ENCODE peak calls at places on chromosomes 7 and 10, in eight cellular contexts. I is H7, V is SJCRH30, G is lower lobe of right lung, U is aorta, E is pancreas, K is cardiac muscle cell, D is SJSA1. Q is an unnamed sample.

GRCh38 chr7:7848245-7848644 is 120.4 kb upstream of the GLCCI1 start:
- DNase-seq in I (no peak), V (no peak), G (no peak), U (no peak), E (no peak), K (no peak), D (no peak), Q (no peak)

GRCh38 chr7:142813262-142813661 is 41.6 kb upstream of the EPHB6 start:
- DNase-seq in I (no peak), V (no peak), G (no peak), U (no peak), E (no peak), K (peak; percentile 63), D (no peak), Q (no peak)

GRCh38 chr10:88262591-88263234 is 320.4 kb downstream of the RNLS start:
- DNase-seq in I (no peak), V (no peak), G (no peak), U (no peak), E (no peak), K (no peak), D (no peak), Q (no peak)

GRCh38 chr10:119521443-119522204 is 20.9 kb downstream of the RGS10 start:
- DNase-seq in I (peak; percentile 50), V (peak; percentile 39), G (no peak), U (no peak), E (no peak), K (peak; percentile 59), D (peak; percentile 74), Q (no peak)

GRCh38 chr7:46948776-46949175 is 633.1 kb downstream of the TNS3 start:
- DNase-seq in I (no peak), V (peak; percentile 69), G (no peak), U (no peak), E (no peak), K (no peak), D (no peak), Q (no peak)

GRCh38 chr7:128740996-128741395 is 1.8 kb downstream of the CALU start:
- DNase-seq in I (no peak), V (peak; percentile 61), G (no peak), U (no peak), E (no peak), K (peak; percentile 52), D (peak; percentile 25), Q (no peak)

GRCh38 chr7:33183504-33183903 is 54.1 kb downstream of the BBS9 start:
- DNase-seq in I (no peak), V (no peak), G (no peak), U (no peak), E (no peak), K (no peak), D (no peak), Q (no peak)

GRCh38 chr10:52668024-52668423 is 104.6 kb downstream of the MBL2 start:
- DNase-seq in I (no peak), V (no peak), G (no peak), U (no peak), E (no peak), K (no peak), D (no peak), Q (no peak)

GRCh38 chr10:76037531-76037930 is 606.1 kb downstream of the LRMDA start:
- DNase-seq in I (no peak), V (no peak), G (no peak), U (no peak), E (no peak), K (no peak), D (no peak), Q (no peak)

DNA sequence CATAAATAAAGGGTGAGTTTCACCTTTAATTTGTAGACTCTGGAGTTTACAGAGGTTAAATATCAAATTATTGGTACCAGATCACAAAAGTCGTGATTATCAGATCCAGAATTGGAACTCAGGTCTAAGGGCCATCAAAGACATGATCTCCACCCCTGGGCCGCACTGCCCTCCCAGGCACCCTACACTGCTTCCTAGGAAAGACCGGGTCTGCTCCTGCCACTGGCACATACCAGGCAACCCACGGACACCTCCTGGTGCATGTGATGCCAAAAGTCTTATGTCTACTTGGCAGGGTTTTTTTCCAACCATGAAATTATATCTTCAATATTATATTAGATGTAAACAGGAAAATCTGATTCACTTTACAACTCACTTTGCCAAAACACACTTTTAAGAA is 452.8 kb downstream of the PTPRN2 start:
- DNase-seq in I (peak; percentile 22), V (no peak), G (no peak), U (no peak), E (no peak), K (no peak), D (no peak), Q (no peak)
- H3K27me3 ChIP-seq in I (no peaks in the 10 kb centered on the region), V (peaks cover 39% of the 10 kb centered on the region), G (no peaks in the 10 kb centered on the region), U (no peaks in the 10 kb centered on the region), E (no peaks in the 10 kb centered on the region), K (no peaks in the 10 kb centered on the region), D (no peaks in the 10 kb centered on the region), Q (no peaks in the 10 kb centered on the region)

GRCh38 chr10:101227765-101228681 is 1.2 kb downstream of the LBX1 start:
- DNase-seq in I (peak; percentile 83), V (peak; percentile 60), G (no peak), U (no peak), E (no peak), K (no peak), D (no peak), Q (no peak)

GRCh38 chr10:101225846-101226361 is 3.4 kb downstream of the LBX1 start:
- DNase-seq in I (peak; percentile 52), V (no peak), G (no peak), U (no peak), E (no peak), K (no peak), D (no peak), Q (no peak)

GRCh38 chr10:101226506-101226887 is 2.8 kb downstream of the LBX1 start:
- DNase-seq in I (peak; percentile 66), V (no peak), G (no peak), U (no peak), E (no peak), K (no peak), D (no peak), Q (no peak)

GRCh38 chr10:101228682-101229274 is 485 bp downstream of the LBX1 start:
- DNase-seq in I (peak; percentile 88), V (peak; percentile 73), G (no peak), U (no peak), E (no peak), K (no peak), D (no peak), Q (no peak)

DNA sequence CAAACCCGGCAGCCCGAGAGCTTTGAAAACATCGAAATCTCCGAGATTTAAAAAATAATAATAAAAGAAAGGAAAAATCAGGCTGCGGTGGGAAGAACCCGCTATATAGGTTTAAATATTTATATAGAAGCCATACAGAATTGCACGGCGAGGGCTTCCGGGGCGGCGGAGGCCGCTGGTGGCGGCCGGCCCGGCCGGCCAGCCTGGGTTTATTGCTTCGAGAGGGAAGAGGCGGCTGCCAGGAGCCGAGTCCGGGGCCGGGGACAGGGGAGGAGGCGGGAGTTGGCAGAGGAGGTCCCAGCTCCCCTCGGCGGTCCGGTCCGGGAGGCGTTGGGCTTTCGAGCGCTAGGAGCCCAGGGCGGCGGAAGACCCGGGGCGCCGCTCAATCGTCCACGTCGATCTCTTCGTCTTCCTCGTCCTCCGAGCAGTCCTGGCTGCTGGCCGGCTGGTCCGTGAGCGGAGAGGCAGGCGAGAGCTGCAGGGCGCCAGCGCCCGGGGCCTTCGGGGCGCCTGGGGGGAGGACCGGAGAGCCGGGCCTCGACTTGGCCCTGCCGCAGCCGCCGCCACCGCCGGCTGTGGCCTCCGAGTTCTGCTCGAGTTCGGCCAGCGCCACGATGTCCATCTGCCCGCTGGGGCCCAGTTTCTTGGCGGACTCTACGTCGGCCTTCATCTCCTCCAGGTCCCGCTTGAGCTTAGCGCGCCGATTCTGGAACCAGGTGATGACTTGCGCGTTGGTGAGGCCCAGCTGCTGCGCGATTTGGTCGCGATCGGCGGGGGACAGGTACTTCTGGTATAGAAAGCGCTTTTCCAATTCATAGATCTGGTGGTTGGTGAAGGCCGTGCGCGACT is 2.2 kb downstream of the LBX1 start:
- DNase-seq in I (peak; percentile 81), V (no peak), G (no peak), U (no peak), E (no peak), K (no peak), D (no peak), Q (no peak)
- H3K27me3 ChIP-seq in I (peaks cover 100% of the 10 kb centered on the region), V (no peaks in the 10 kb centered on the region), G (peaks cover 100% of the 10 kb centered on the region), U (no peaks in the 10 kb centered on the region), E (peaks cover 67% of the 10 kb centered on the region), K (peaks cover 100% of the 10 kb centered on the region), D (peaks cover 100% of the 10 kb centered on the region), Q (peaks cover 99% of the 10 kb centered on the region)

GRCh38 chr7:129778770-129779601 is 167.5 kb downstream of the NRF1 start:
- DNase-seq in I (peak; percentile 89), V (peak; percentile 48), G (no peak), U (no peak), E (peak; percentile 59), K (no peak), D (peak; percentile 19), Q (no peak)

GRCh38 chr7:129777993-129778769 is 166.7 kb downstream of the NRF1 start:
- DNase-seq in I (peak; percentile 76), V (no peak), G (no peak), U (no peak), E (no peak), K (no peak), D (no peak), Q (no peak)

GRCh38 chr7:129775695-129776396 is 164.3 kb downstream of the NRF1 start:
- DNase-seq in I (peak; percentile 89), V (no peak), G (no peak), U (no peak), E (no peak), K (no peak), D (no peak), Q (no peak)

GRCh38 chr7:129776397-129776792 is 164.9 kb downstream of the NRF1 start:
- DNase-seq in I (peak; percentile 74), V (no peak), G (no peak), U (no peak), E (no peak), K (no peak), D (no peak), Q (no peak)

DNA sequence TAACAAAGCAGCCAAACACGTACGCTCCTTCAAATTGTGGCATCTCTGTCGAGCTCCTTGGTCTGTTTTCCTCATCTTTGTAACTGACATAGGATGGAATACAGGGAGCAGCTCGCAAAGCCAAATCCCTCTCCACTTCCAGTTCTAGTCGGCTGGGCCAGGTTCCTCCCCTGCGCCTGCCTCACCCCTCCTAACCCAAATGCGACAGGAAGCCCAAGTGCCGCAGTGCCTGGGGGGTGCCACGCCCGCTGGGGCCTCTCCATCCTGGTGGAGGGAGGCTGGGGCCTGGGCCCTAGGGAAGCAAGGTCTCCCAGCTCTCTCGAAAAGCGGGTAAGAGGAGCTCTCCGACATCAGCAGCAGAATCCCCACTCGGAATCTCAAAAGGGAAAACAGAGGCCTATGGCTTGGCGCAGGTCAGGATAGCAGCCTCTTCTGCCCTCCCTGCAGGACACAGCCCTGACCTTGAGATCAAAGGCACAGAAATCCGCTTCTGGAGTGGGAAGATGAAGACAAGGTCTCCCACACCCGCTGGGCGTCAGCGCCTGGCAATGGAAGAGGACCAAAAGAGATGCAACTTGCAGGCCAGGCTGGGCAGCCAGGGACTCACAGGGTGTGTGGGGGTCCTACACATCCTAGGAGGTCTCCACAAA is 165.8 kb downstream of the NRF1 start:
- DNase-seq in I (peak; percentile 66), V (no peak), G (no peak), U (no peak), E (no peak), K (no peak), D (no peak), Q (no peak)
- H3K27me3 ChIP-seq in I (peaks cover 61% of the 10 kb centered on the region), V (no peaks in the 10 kb centered on the region), G (peaks cover 66% of the 10 kb centered on the region), U (no peaks in the 10 kb centered on the region), E (no peaks in the 10 kb centered on the region), K (peaks cover 99% of the 10 kb centered on the region), D (peaks cover 21% of the 10 kb centered on the region), Q (peaks cover 15% of the 10 kb centered on the region)

DNA sequence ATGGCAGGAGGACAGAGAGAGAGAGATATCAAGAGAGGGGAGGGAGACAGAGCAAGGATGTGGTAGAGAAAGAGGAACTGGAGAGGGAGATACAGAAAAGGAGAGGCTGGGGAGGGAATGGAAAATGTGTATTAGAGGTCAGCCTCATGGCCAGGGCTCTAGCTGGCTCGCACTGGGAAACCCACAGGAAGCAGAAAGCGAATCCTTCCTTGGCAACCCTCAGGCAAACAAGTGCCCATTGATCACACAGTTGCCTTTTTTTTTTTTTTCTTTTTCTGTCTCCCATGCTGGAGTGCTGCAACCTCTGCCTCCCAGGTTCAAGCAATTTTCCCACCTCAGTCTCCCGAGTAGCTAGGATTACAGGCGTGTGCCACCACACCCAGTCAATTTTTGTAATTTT is 391.2 kb downstream of the TYW1 start:
- DNase-seq in I (no peak), V (no peak), G (no peak), U (no peak), E (no peak), K (no peak), D (no peak), Q (no peak)
- H3K27me3 ChIP-seq in I (no peaks in the 10 kb centered on the region), V (peaks cover 9% of the 10 kb centered on the region), G (no peaks in the 10 kb centered on the region), U (no peaks in the 10 kb centered on the region), E (no peaks in the 10 kb centered on the region), K (no peaks in the 10 kb centered on the region), D (no peaks in the 10 kb centered on the region), Q (no peaks in the 10 kb centered on the region)

Q was measured in RWPE2.